ENCODE peak calls at places on chromosome 14, in nine cellular contexts. N is iPS-NIHi11; O is RPMI8226; Q is stimulated activated CD8-positive, alpha-beta memory T cell treated with anti-CD3 and anti-CD28 coated beads, Interleukin-15, amount 100 ng/mL, for 24 hours; S is K562; M is DMS153; C is activated CD4-positive, alpha-beta memory T cell treated with anti-CD3 and anti-CD28 coated beads, Interleukin-2, amount 10 ng/mL, durations not matched to agents 7 days and 5 days; R is fibroblast of the aortic adventitia; Z is SJSA1. J is an unnamed sample.

GRCh38 chr14:30581283-30581625 is 22.3 kb downstream of the G2E3 start:
- DNase-seq in N (no peak), O (no peak), Q (no peak), S (no peak), M (no peak), C (no peak), R (no peak), Z (no peak), J (no peak)

GRCh38 chr14:75440733-75441474 is 13.1 kb downstream of the JDP2 start:
- DNase-seq in N (no peak), O (no peak), Q (no peak), S (no peak), M (no peak), C (no peak), R (peak), Z (no peak), J (no peak)

GRCh38 chr14:102500190-102500661 is 9.3 kb downstream of the ANKRD9 start:
- DNase-seq in N (no peak), O (peak), Q (no peak), S (peak), M (no peak), C (peak), R (peak), Z (no peak), J (no peak)

GRCh38 chr14:96146131-96146771 is 58.4 kb upstream of the BDKRB2 start:
- DNase-seq in N (no peak), O (no peak), Q (no peak), S (no peak), M (no peak), C (no peak), R (peak), Z (peak), J (no peak)

GRCh38 chr14:72947366-72948160 is 21.3 kb downstream of the DCAF4 start:
- DNase-seq in N (no peak), O (no peak), Q (no peak), S (no peak), M (no peak), C (no peak), R (no peak), Z (no peak), J (no peak)

GRCh38 chr14:95500201-95500681 is 16.2 kb downstream of the SYNE3 start:
- DNase-seq in N (no peak), O (no peak), Q (no peak), S (no peak), M (no peak), C (no peak), R (no peak), Z (no peak), J (no peak)

GRCh38 chr14:53470351-53471043 is 317.4 kb upstream of the DDHD1 start:
- DNase-seq in N (no peak), O (no peak), Q (no peak), S (no peak), M (no peak), C (no peak), R (peak), Z (no peak), J (no peak)

GRCh38 chr14:92122761-92123160 is 992 bp downstream of the CPSF2 start:
- DNase-seq in N (no peak), O (no peak), Q (no peak), S (no peak), M (no peak), C (no peak), R (peak), Z (no peak), J (no peak)

GRCh38 chr14:102080183-102081080 is 6.4 kb downstream of the HSP90AA1 start:
- DNase-seq in N (no peak), O (no peak), Q (no peak), S (no peak), M (no peak), C (no peak), R (no peak), Z (no peak), J (no peak)

GRCh38 chr14:22793976-22794375 is 21.3 kb downstream of the SLC7A7 start:
- DNase-seq in N (no peak), O (no peak), Q (no peak), S (no peak), M (no peak), C (no peak), R (no peak), Z (no peak), J (no peak)

GRCh38 chr14:64074961-64075619 is 219.1 kb downstream of the ESR2 start:
- DNase-seq in N (no peak), O (no peak), Q (no peak), S (no peak), M (no peak), C (no peak), R (no peak), Z (no peak), J (no peak)

GRCh38 chr14:100873083-100873482 is 30.4 kb downstream of the RTL1 start:
- DNase-seq in N (no peak), O (no peak), Q (no peak), S (no peak), M (no peak), C (no peak), R (no peak), Z (no peak), J (no peak)

GRCh38 chr14:43651896-43652295 is 855.2 kb downstream of the FSCB start:
- DNase-seq in N (no peak), O (peak), Q (no peak), S (no peak), M (peak), C (no peak), R (no peak), Z (no peak), J (no peak)

GRCh38 chr14:22112004-22112403 is 438.4 kb upstream of the OR4E1 start:
- DNase-seq in N (peak), O (peak), Q (peak), S (peak), M (no peak), C (peak), R (no peak), Z (no peak), J (no peak)

GRCh38 chr14:75542585-75543091 is 20.4 kb downstream of the BATF start:
- DNase-seq in N (peak), O (no peak), Q (no peak), S (peak), M (no peak), C (peak), R (peak), Z (no peak), J (peak)

GRCh38 chr14:44112774-44113460 is 394.2 kb downstream of the FSCB start:
- DNase-seq in N (no peak), O (no peak), Q (no peak), S (no peak), M (no peak), C (no peak), R (no peak), Z (no peak), J (no peak)

GRCh38 chr14:23351681-23352505 is 794 bp downstream of the SLC22A17 start:
- DNase-seq in N (peak), O (no peak), Q (no peak), S (peak), M (no peak), C (no peak), R (no peak), Z (no peak), J (no peak)

GRCh38 chr14:70237710-70238109 is 49.0 kb upstream of the SLC8A3 start:
- DNase-seq in N (no peak), O (no peak), Q (no peak), S (peak), M (no peak), C (no peak), R (no peak), Z (no peak), J (peak)

GRCh38 chr14:99231181-99231849 is 40.7 kb downstream of the BCL11B start:
- DNase-seq in N (no peak), O (no peak), Q (no peak), S (no peak), M (no peak), C (no peak), R (no peak), Z (no peak), J (no peak)

GRCh38 chr14:89673499-89674225 is 256.6 kb upstream of the FOXN3 start:
- DNase-seq in N (no peak), O (no peak), Q (no peak), S (no peak), M (no peak), C (no peak), R (peak), Z (no peak), J (no peak)

GRCh38 chr14:96149131-96149530 is 55.5 kb upstream of the BDKRB2 start:
- DNase-seq in N (no peak), O (no peak), Q (no peak), S (no peak), M (no peak), C (no peak), R (no peak), Z (peak), J (no peak)

GRCh38 chr14:54589076-54589475 is 22.1 kb downstream of the SAMD4A start:
- DNase-seq in N (no peak), O (no peak), Q (no peak), S (no peak), M (no peak), C (no peak), R (no peak), Z (no peak), J (no peak)

GRCh38 chr14:31377433-31377832 is 42.9 kb downstream of the HEATR5A start:
- DNase-seq in N (no peak), O (no peak), Q (no peak), S (no peak), M (no peak), C (no peak), R (no peak), Z (no peak), J (no peak)

GRCh38 chr14:77868552-77869300 is 68.8 kb downstream of the ADCK1 start:
- DNase-seq in N (no peak), O (no peak), Q (no peak), S (no peak), M (no peak), C (no peak), R (no peak), Z (no peak), J (no peak)

GRCh38 chr14:38079268-38079667 is 128.4 kb upstream of the SSTR1 start:
- DNase-seq in N (no peak), O (no peak), Q (no peak), S (no peak), M (no peak), C (no peak), R (no peak), Z (no peak), J (no peak)

GRCh38 chr14:101456246-101457159 is 104.8 kb upstream of the DIO3 start:
- DNase-seq in N (peak), O (peak), Q (no peak), S (no peak), M (no peak), C (no peak), R (no peak), Z (no peak), J (no peak)

GRCh38 chr14:32980887-32981501 is 42.3 kb downstream of the NPAS3 start:
- DNase-seq in N (no peak), O (no peak), Q (no peak), S (no peak), M (peak), C (no peak), R (no peak), Z (no peak), J (no peak)

GRCh38 chr14:94330857-94331256 is 7.7 kb upstream of the SERPINA6 start:
- DNase-seq in N (no peak), O (no peak), Q (no peak), S (no peak), M (no peak), C (no peak), R (peak), Z (no peak), J (no peak)

GRCh38 chr14:55731881-55732498 is 152.0 kb downstream of the KTN1 start:
- DNase-seq in N (no peak), O (peak), Q (no peak), S (no peak), M (no peak), C (peak), R (peak), Z (no peak), J (no peak)

GRCh38 chr14:84857571-84857970 is 672.4 kb upstream of the FLRT2 start:
- DNase-seq in N (no peak), O (no peak), Q (no peak), S (no peak), M (no peak), C (no peak), R (no peak), Z (no peak), J (no peak)

GRCh38 chr14:51750542-51750941 is 98.8 kb downstream of the FRMD6 start:
- DNase-seq in N (peak), O (peak), Q (no peak), S (no peak), M (no peak), C (no peak), R (no peak), Z (no peak), J (no peak)

GRCh38 chr14:31261859-31262739 is 54.5 kb upstream of the HECTD1 start:
- DNase-seq in N (no peak), O (no peak), Q (no peak), S (no peak), M (peak), C (no peak), R (peak), Z (no peak), J (no peak)

GRCh38 chr14:100246809-100247428 is 8.0 kb downstream of the YY1 start:
- DNase-seq in N (peak), O (peak), Q (no peak), S (peak), M (peak), C (no peak), R (peak), Z (no peak), J (no peak)

GRCh38 chr14:94568186-94568585 is 6.9 kb downstream of the SERPINA4 start:
- DNase-seq in N (no peak), O (no peak), Q (no peak), S (no peak), M (no peak), C (no peak), R (no peak), Z (no peak), J (no peak)

GRCh38 chr14:24913026-24913425 is 136.9 kb downstream of the STXBP6 start:
- DNase-seq in N (no peak), O (no peak), Q (no peak), S (no peak), M (no peak), C (no peak), R (no peak), Z (no peak), J (no peak)

GRCh38 chr14:69715725-69716482 is 51.0 kb upstream of the SRSF5 start:
- DNase-seq in N (no peak), O (no peak), Q (no peak), S (no peak), M (peak), C (no peak), R (peak), Z (peak), J (no peak)

J was measured in CMK.